ENCODE peak calls at places on chromosome 21, in four cellular contexts. E, R, M and L are unnamed samples.

GRCh38 chr21:43611598-43612369 is 47.5 kb downstream of the HSF2BP start:
- DNase-seq in R (peak), E (peak), M (peak), L (no peak)

GRCh38 chr21:42309753-42310213 is 5.4 kb downstream of the TFF3 start:
- DNase-seq in R (peak), E (peak), M (peak), L (no peak)

GRCh38 chr21:32868631-32869454 is 97.3 kb upstream of the PAXBP1 start:
- DNase-seq in E (no peak), M (no peak), R (no peak), L (no peak)

GRCh38 chr21:43273016-43273707 is 104.4 kb downstream of the CRYAA start:
- DNase-seq in M (no peak), R (no peak), E (no peak), L (no peak)

GRCh38 chr21:37534431-37534830 is 167.9 kb downstream of the DYRK1A start:
- DNase-seq in M (no peak), R (no peak), E (no peak), L (no peak)

GRCh38 chr21:28742527-28742926 is 250.2 kb downstream of the LTN1 start:
- DNase-seq in M (no peak), R (peak), E (no peak), L (no peak)

GRCh38 chr21:37071561-37072238 is 1.2 kb downstream of the PIGP start:
- DNase-seq in E (peak), M (peak), R (peak), L (peak)

GRCh38 chr21:28633803-28634572 is 358.7 kb downstream of the LTN1 start:
- DNase-seq in R (peak), M (no peak), E (no peak), L (no peak)

GRCh38 chr21:32539378-32539777 is 45.9 kb downstream of the TCP10L start:
- DNase-seq in R (no peak), E (no peak), M (no peak), L (no peak)

GRCh38 chr21:17391811-17392340 is 121.0 kb upstream of the CXADR start:
- DNase-seq in E (no peak), R (no peak), M (no peak), L (no peak)

GRCh38 chr21:35783686-35784085 is 276.6 kb downstream of the SETD4 start:
- DNase-seq in M (no peak), R (no peak), E (no peak), L (no peak)

DNA sequence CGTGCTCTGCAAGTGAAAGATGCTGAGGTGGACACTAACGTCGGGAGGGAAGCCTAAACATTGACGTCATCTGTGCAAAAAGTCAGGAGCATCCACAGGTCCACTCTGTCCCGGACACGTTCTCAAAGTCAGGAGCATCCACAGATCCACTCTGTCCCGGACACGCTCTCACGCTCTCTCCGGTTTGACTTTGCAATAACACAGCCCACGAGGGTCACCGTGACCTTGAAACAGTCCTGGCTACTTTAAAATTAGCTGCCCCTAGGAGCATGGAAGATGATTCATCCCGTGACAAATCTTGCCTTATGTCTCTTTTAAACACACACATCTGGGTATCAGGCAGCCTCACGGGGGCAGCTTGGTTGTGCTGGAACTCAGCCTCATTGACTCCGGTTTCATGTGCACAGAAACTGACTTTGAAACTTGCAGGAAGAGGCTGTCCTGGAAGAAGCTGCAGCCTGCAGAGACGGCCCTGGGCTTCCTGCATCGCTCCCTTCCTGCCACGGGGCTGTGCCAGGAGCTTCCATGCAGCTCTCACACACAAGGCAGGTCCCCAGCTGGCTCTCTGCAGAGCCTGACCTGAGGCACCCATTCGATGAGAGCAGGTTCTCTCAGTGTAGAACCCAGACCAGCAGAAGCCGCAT is 18.1 kb upstream of the COL18A1 start:
- DNase-seq in R (peak), E (no peak), M (peak), L (no peak)
- TF ChIP-seq CTCF in R (peak), E (no peak), M (peak), L (no peak)

GRCh38 chr21:15301014-15301413 is 236.2 kb upstream of the NRIP1 start:
- DNase-seq in M (peak), R (no peak), E (no peak), L (no peak)
- TF ChIP-seq CTCF in M (no peak), R (no peak), E (no peak), L (no peak)

DNA sequence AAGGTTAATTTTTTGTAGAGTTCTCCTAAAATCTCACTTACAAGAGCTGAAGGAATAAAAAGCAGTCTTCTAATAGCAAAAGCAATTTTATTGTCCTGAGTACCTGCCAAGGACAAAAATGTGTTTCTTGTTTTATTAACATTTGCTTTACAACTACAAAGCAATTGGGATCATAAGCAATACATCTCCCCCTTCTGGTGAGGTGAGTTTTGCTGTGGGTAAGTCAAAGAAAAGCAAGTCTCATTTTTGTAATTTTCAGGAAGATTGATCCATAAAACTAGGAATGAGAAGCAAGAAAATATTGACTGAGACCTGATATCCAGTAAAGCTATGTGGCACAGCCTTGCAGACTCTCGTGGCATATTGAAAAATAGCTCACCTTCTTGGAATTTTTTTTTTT is 2162.7 kb downstream of the NCAM2 start:
- DNase-seq in M (no peak), E (no peak), R (no peak), L (no peak)
- TF ChIP-seq CTCF in M (no peak), E (no peak), R (no peak), L (no peak)

DNA sequence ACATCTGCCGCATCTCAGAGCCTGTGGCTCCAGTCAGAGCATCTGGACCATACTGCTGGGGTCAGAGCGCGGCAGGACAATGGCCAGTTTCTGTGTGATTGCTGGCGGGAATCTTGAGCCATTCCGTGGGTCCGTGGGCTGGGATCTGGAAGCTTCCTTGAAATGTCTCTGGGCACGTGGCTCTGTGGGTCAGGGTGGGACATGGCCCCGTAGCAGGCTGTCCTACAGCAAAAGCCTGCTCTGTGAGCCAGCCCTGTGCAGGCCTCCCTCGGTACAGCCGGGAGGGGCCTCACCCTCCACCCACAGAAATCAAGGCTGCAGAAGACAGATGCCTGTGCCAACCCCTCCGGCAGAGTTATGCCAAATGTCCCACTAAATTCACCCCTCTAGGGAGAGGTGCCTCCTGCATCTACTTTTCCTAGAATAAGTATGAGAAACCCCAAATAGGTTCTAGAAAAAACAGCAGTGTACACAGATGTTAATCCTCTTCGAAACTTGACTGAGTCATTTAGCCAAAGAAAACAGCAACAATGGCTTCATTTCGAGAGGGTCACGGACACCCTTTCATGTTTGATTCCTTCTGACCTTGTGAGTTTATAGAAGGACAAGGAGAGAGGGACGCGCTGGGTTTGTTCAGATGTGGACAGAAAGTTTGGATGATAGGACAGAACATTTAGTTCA is 27.8 kb downstream of the COL18A1 start:
- DNase-seq in R (peak), M (no peak), E (no peak), L (no peak)
- TF ChIP-seq CTCF in R (no peak), M (no peak), E (no peak), L (no peak)

GRCh38 chr21:38875694-38876492 is 70.2 kb downstream of the ETS2 start:
- DNase-seq in E (no peak), M (no peak), R (peak), L (no peak)

GRCh38 chr21:38869196-38869595 is 63.5 kb downstream of the ETS2 start:
- DNase-seq in R (no peak), E (no peak), M (no peak), L (no peak)

DNA sequence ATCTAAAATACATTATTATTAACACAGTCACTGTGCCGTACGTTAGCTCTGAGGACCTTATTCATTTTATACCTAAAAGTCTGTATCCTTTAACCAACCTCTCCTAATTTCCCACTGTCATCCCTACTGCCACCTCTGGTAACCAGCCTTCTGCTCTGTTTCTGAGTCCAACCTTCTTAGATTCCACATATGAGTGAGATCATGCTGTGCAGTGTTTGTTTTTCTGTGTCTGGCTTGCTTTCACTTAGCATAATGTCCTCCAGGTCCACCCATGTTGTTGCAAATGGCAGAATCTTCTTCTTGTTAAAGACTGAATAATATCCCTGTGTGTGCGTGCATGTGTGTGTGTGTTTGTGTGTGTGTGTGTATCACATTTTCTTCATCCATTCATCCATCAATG is 64.2 kb downstream of the ETS2 start:
- DNase-seq in E (no peak), M (no peak), R (no peak), L (no peak)
- TF ChIP-seq CTCF in E (no peak), M (no peak), R (no peak), L (no peak)

GRCh38 chr21:45829566-45830147 is 151.9 kb upstream of the COL6A1 start:
- DNase-seq in M (no peak), E (no peak), R (no peak), L (no peak)

GRCh38 chr21:45826733-45827692 is 154.6 kb upstream of the COL6A1 start:
- DNase-seq in E (peak), R (no peak), M (no peak), L (no peak)

GRCh38 chr21:45828580-45829565 is 152.7 kb upstream of the COL6A1 start:
- DNase-seq in M (no peak), E (no peak), R (no peak), L (no peak)

GRCh38 chr21:45830221-45830640 is 151.3 kb upstream of the COL6A1 start:
- DNase-seq in R (no peak), M (peak), E (no peak), L (no peak)

GRCh38 chr21:45827881-45828579 is 153.5 kb upstream of the COL6A1 start:
- DNase-seq in M (no peak), R (no peak), E (no peak), L (no peak)
- TF ChIP-seq CTCF in M (no peak), R (no peak), E (no peak), L (no peak)